ENCODE peak calls at places on chromosomes 12 and 14, in nine cellular contexts. One of them, this sample, is unnamed.

GRCh38 chr14:96762650-96763049 is 34.5 kb upstream of the VRK1 start:
- DNase-seq in aorta: no peak
- DNase-seq in ovary: no peak
- DNase-seq in upper lobe of right lung: no peak
- DNase-seq in osteoblast: peak; percentile 77
- DNase-seq in OCI-LY7: peak; percentile 81
- DNase-seq in neural progenitor cell: peak; percentile 84
- DNase-seq in mammary epithelial cell: peak; percentile 75
- DNase-seq in body of pancreas: peak; percentile 32
- DNase-seq in this sample: peak; percentile 22

GRCh38 chr12:28930704-28931103 is 218.4 kb upstream of the FAR2 start:
- DNase-seq in ovary: no peak
- DNase-seq in OCI-LY7: no peak
- DNase-seq in mammary epithelial cell: no peak
- DNase-seq in upper lobe of right lung: no peak
- DNase-seq in osteoblast: no peak
- DNase-seq in aorta: no peak
- DNase-seq in neural progenitor cell: no peak
- DNase-seq in body of pancreas: no peak
- DNase-seq in this sample: no peak

GRCh38 chr12:26471560-26471959 is 276.2 kb downstream of the SSPN start:
- DNase-seq in aorta: no peak
- DNase-seq in osteoblast: peak; percentile 1
- DNase-seq in ovary: no peak
- DNase-seq in mammary epithelial cell: peak; percentile 13
- DNase-seq in upper lobe of right lung: no peak
- DNase-seq in OCI-LY7: peak; percentile 78
- DNase-seq in neural progenitor cell: no peak
- DNase-seq in body of pancreas: peak; percentile 34
- DNase-seq in this sample: no peak

GRCh38 chr14:63991833-63992232 is 139.0 kb downstream of the SYNE2 start:
- DNase-seq in OCI-LY7: no peak
- DNase-seq in osteoblast: no peak
- DNase-seq in neural progenitor cell: no peak
- DNase-seq in body of pancreas: no peak
- DNase-seq in mammary epithelial cell: no peak
- DNase-seq in aorta: no peak
- DNase-seq in ovary: no peak
- DNase-seq in upper lobe of right lung: no peak
- DNase-seq in this sample: no peak

GRCh38 chr14:68928770-68929550 is 50.1 kb downstream of the ACTN1 start:
- DNase-seq in osteoblast: no peak
- DNase-seq in OCI-LY7: no peak
- DNase-seq in upper lobe of right lung: no peak
- DNase-seq in body of pancreas: no peak
- DNase-seq in aorta: no peak
- DNase-seq in ovary: no peak
- DNase-seq in neural progenitor cell: no peak
- DNase-seq in mammary epithelial cell: no peak
- DNase-seq in this sample: no peak

GRCh38 chr12:113469893-113470743 is 1.6 kb downstream of the LHX5 start:
- DNase-seq in OCI-LY7: no peak
- DNase-seq in aorta: no peak
- DNase-seq in body of pancreas: no peak
- DNase-seq in mammary epithelial cell: no peak
- DNase-seq in upper lobe of right lung: no peak
- DNase-seq in ovary: no peak
- DNase-seq in neural progenitor cell: peak; percentile 73
- DNase-seq in osteoblast: peak; percentile 62
- DNase-seq in this sample: no peak

GRCh38 chr14:100816950-100817901 is 8.7 kb upstream of the MEG3 start:
- DNase-seq in body of pancreas: no peak
- DNase-seq in OCI-LY7: no peak
- DNase-seq in upper lobe of right lung: no peak
- DNase-seq in ovary: no peak
- DNase-seq in aorta: peak; percentile 34
- DNase-seq in neural progenitor cell: no peak
- DNase-seq in mammary epithelial cell: no peak
- DNase-seq in osteoblast: peak; percentile 55
- DNase-seq in this sample: no peak

GRCh38 chr14:81211844-81212243 is 8.9 kb downstream of the GTF2A1 start:
- DNase-seq in mammary epithelial cell: no peak
- DNase-seq in aorta: no peak
- DNase-seq in body of pancreas: peak; percentile 45
- DNase-seq in ovary: no peak
- DNase-seq in upper lobe of right lung: no peak
- DNase-seq in OCI-LY7: peak; percentile 37
- DNase-seq in osteoblast: no peak
- DNase-seq in neural progenitor cell: peak; percentile 30
- DNase-seq in this sample: no peak

GRCh38 chr12:27331299-27331926 is 1.2 kb upstream of the BMAL2 start:
- DNase-seq in ovary: no peak
- DNase-seq in upper lobe of right lung: no peak
- DNase-seq in aorta: no peak
- DNase-seq in mammary epithelial cell: peak; percentile 99
- DNase-seq in osteoblast: peak; percentile 97
- DNase-seq in neural progenitor cell: no peak
- DNase-seq in body of pancreas: peak; percentile 18
- DNase-seq in OCI-LY7: no peak
- DNase-seq in this sample: no peak

GRCh38 chr12:88309546-88309945 is 167.4 kb downstream of the TMTC3 start:
- DNase-seq in ovary: no peak
- DNase-seq in osteoblast: no peak
- DNase-seq in neural progenitor cell: no peak
- DNase-seq in OCI-LY7: no peak
- DNase-seq in upper lobe of right lung: no peak
- DNase-seq in body of pancreas: no peak
- DNase-seq in aorta: no peak
- DNase-seq in mammary epithelial cell: peak; percentile 40
- DNase-seq in this sample: no peak

GRCh38 chr12:130053641-130054040 is 108.6 kb upstream of the FZD10 start:
- DNase-seq in mammary epithelial cell: no peak
- DNase-seq in upper lobe of right lung: peak; percentile 46
- DNase-seq in ovary: no peak
- DNase-seq in OCI-LY7: no peak
- DNase-seq in body of pancreas: no peak
- DNase-seq in aorta: no peak
- DNase-seq in neural progenitor cell: peak; percentile 70
- DNase-seq in osteoblast: no peak
- DNase-seq in this sample: no peak

DNA sequence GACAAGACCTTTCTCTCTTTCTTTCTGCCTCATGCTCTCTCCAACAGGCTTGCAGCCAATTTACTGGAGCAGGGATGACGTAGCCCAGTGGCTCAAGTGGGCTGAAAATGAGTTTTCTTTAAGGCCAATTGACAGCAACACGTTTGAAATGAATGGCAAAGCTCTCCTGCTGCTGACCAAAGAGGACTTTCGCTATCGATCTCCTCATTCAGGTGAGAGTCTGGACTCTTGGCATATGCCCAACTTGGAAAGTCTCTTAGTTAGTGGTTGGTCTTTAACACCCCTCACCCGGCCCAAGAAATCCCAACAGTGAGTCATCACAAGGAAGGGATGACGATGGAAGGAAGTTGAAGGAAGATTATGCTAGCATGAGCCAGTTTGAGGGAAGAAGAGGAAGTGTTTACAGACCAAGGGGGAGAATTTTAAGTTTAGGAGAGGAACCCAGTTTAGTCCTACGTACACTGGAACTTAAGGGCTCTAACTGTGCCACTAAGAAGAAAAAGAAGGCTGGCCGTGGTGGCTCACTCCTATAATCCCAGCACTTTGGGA is 189.7 kb downstream of the ETV6 start:
- DNase-seq in body of pancreas: peak; percentile 62
- DNase-seq in aorta: peak; percentile 73
- DNase-seq in osteoblast: peak; percentile 87
- DNase-seq in ovary: no peak
- DNase-seq in OCI-LY7: no peak
- DNase-seq in mammary epithelial cell: no peak
- DNase-seq in neural progenitor cell: no peak
- DNase-seq in upper lobe of right lung: no peak
- DNase-seq in this sample: peak; percentile 75
- H3K4me1 ChIP-seq in body of pancreas: peaks cover 47% of the 10 kb centered on the region
- H3K4me1 ChIP-seq in aorta: peaks cover 3% of the 10 kb centered on the region
- H3K4me1 ChIP-seq in osteoblast: peaks cover 24% of the 10 kb centered on the region
- H3K4me1 ChIP-seq in ovary: peaks cover 13% of the 10 kb centered on the region
- H3K4me1 ChIP-seq in OCI-LY7: peaks cover 60% of the 10 kb centered on the region
- H3K4me1 ChIP-seq in mammary epithelial cell: peaks cover 10% of the 10 kb centered on the region
- H3K4me1 ChIP-seq in neural progenitor cell: no peaks in the 10 kb centered on the region
- H3K4me1 ChIP-seq in upper lobe of right lung: peaks cover 59% of the 10 kb centered on the region
- H3K4me1 ChIP-seq in this sample: peaks cover 23% of the 10 kb centered on the region

DNA sequence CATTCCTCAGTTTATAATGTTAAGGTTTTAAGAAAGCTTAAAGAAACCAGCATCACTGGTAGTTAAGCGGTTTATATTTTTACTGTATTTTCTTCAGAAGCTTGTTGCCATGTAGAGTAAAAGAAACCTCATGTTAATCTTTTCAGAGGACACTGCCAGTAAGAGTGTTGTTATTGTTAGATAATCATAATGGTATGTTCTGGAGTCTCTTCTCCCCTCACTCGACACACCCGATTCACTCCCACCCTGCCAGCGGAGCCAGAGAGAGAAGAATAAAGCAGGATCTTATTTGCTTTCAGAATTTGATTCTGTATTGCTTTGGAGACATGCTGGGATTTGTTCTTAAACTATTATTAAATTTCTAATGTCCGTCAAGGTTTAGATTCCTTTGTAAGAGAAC is 113.7 kb downstream of the SAMD4A start:
- DNase-seq in ovary: no peak
- DNase-seq in OCI-LY7: no peak
- DNase-seq in mammary epithelial cell: no peak
- DNase-seq in aorta: no peak
- DNase-seq in upper lobe of right lung: no peak
- DNase-seq in neural progenitor cell: no peak
- DNase-seq in osteoblast: no peak
- DNase-seq in body of pancreas: no peak
- DNase-seq in this sample: no peak
- H3K4me1 ChIP-seq in ovary: peaks cover 10% of the 10 kb centered on the region
- H3K4me1 ChIP-seq in OCI-LY7: no peaks in the 10 kb centered on the region
- H3K4me1 ChIP-seq in mammary epithelial cell: peaks cover 68% of the 10 kb centered on the region
- H3K4me1 ChIP-seq in aorta: peaks cover 4% of the 10 kb centered on the region
- H3K4me1 ChIP-seq in upper lobe of right lung: peaks cover 18% of the 10 kb centered on the region
- H3K4me1 ChIP-seq in neural progenitor cell: peaks cover 38% of the 10 kb centered on the region
- H3K4me1 ChIP-seq in osteoblast: peaks cover 60% of the 10 kb centered on the region
- H3K4me1 ChIP-seq in body of pancreas: no peaks in the 10 kb centered on the region
- H3K4me1 ChIP-seq in this sample: peaks cover 3% of the 10 kb centered on the region

GRCh38 chr12:49671051-49671765 is 36.0 kb downstream of the FMNL3 start:
- DNase-seq in neural progenitor cell: no peak
- DNase-seq in OCI-LY7: peak; percentile 60
- DNase-seq in upper lobe of right lung: no peak
- DNase-seq in mammary epithelial cell: no peak
- DNase-seq in body of pancreas: peak; percentile 40
- DNase-seq in osteoblast: no peak
- DNase-seq in aorta: no peak
- DNase-seq in ovary: peak; percentile 35
- DNase-seq in this sample: no peak
- H3K4me1 ChIP-seq in neural progenitor cell: peaks cover 26% of the 10 kb centered on the region
- H3K4me1 ChIP-seq in OCI-LY7: peaks cover 72% of the 10 kb centered on the region
- H3K4me1 ChIP-seq in upper lobe of right lung: peaks cover 60% of the 10 kb centered on the region
- H3K4me1 ChIP-seq in mammary epithelial cell: peaks cover 21% of the 10 kb centered on the region
- H3K4me1 ChIP-seq in body of pancreas: peaks cover 32% of the 10 kb centered on the region
- H3K4me1 ChIP-seq in osteoblast: peaks cover 52% of the 10 kb centered on the region
- H3K4me1 ChIP-seq in aorta: peaks cover 4% of the 10 kb centered on the region
- H3K4me1 ChIP-seq in ovary: peaks cover 50% of the 10 kb centered on the region
- H3K4me1 ChIP-seq in this sample: peaks cover 23% of the 10 kb centered on the region

GRCh38 chr14:48113713-48114112 is 438.3 kb upstream of the MDGA2 start:
- DNase-seq in body of pancreas: no peak
- DNase-seq in neural progenitor cell: no peak
- DNase-seq in upper lobe of right lung: no peak
- DNase-seq in mammary epithelial cell: no peak
- DNase-seq in ovary: no peak
- DNase-seq in OCI-LY7: no peak
- DNase-seq in aorta: no peak
- DNase-seq in osteoblast: no peak
- DNase-seq in this sample: no peak
- H3K4me1 ChIP-seq in body of pancreas: no peaks in the 10 kb centered on the region
- H3K4me1 ChIP-seq in neural progenitor cell: no peaks in the 10 kb centered on the region
- H3K4me1 ChIP-seq in upper lobe of right lung: no peaks in the 10 kb centered on the region
- H3K4me1 ChIP-seq in mammary epithelial cell: no peaks in the 10 kb centered on the region
- H3K4me1 ChIP-seq in ovary: no peaks in the 10 kb centered on the region
- H3K4me1 ChIP-seq in OCI-LY7: no peaks in the 10 kb centered on the region
- H3K4me1 ChIP-seq in aorta: no peaks in the 10 kb centered on the region
- H3K4me1 ChIP-seq in osteoblast: no peaks in the 10 kb centered on the region
- H3K4me1 ChIP-seq in this sample: no peaks in the 10 kb centered on the region

DNA sequence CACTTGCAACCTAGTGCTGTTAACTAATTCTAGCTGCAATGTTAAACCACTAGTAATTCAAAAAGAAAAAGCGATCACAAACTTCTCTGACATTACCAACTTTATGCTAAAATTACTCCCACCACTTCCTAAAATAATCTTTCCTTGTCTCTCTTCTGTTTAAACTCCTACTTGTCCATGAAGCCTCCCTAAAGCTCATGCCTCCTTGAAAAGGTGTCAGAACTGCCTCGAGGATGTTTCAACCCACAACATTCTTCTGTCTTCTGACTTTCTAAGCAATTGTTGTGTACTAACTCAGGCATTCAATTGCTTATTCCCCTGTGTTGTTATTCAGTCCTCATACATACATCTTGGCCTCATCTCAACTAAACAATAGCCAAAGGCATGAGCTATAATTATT is 5.9 kb downstream of the GNPTAB start:
- DNase-seq in body of pancreas: no peak
- DNase-seq in OCI-LY7: no peak
- DNase-seq in aorta: no peak
- DNase-seq in ovary: no peak
- DNase-seq in neural progenitor cell: no peak
- DNase-seq in osteoblast: no peak
- DNase-seq in mammary epithelial cell: no peak
- DNase-seq in upper lobe of right lung: no peak
- DNase-seq in this sample: no peak
- H3K4me1 ChIP-seq in body of pancreas: peaks cover 14% of the 10 kb centered on the region
- H3K4me1 ChIP-seq in OCI-LY7: peaks cover 72% of the 10 kb centered on the region
- H3K4me1 ChIP-seq in aorta: no peaks in the 10 kb centered on the region
- H3K4me1 ChIP-seq in ovary: peaks cover 2% of the 10 kb centered on the region
- H3K4me1 ChIP-seq in neural progenitor cell: no peaks in the 10 kb centered on the region
- H3K4me1 ChIP-seq in osteoblast: peaks cover 12% of the 10 kb centered on the region
- H3K4me1 ChIP-seq in mammary epithelial cell: peaks cover 4% of the 10 kb centered on the region
- H3K4me1 ChIP-seq in upper lobe of right lung: peaks cover 62% of the 10 kb centered on the region
- H3K4me1 ChIP-seq in this sample: no peaks in the 10 kb centered on the region

DNA sequence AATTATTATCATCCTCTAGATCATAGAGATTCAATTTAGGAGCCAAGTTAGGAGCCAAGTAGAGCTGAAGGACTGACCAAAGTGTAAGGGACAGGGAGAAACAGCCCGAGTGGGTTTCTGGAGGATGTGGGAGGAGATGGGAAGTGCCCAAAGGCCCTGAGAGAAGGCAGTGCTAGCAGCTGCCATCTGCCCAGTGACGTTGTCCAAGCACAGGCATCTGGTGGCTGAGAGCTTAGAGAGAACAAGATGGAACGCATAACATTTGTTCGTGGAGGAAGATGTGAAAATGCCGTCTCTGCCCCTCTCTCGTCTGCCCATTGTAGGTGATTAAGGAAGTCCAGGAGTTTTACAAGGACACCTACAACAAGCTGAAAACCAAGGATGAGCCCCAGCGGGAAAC is 34.7 kb downstream of the CD9 start:
- DNase-seq in ovary: no peak
- DNase-seq in upper lobe of right lung: no peak
- DNase-seq in OCI-LY7: no peak
- DNase-seq in neural progenitor cell: no peak
- DNase-seq in body of pancreas: no peak
- DNase-seq in mammary epithelial cell: no peak
- DNase-seq in osteoblast: no peak
- DNase-seq in aorta: peak; percentile 9
- DNase-seq in this sample: peak; percentile 49
- H3K4me1 ChIP-seq in ovary: no peaks in the 10 kb centered on the region
- H3K4me1 ChIP-seq in upper lobe of right lung: peaks cover 30% of the 10 kb centered on the region
- H3K4me1 ChIP-seq in OCI-LY7: peaks cover 16% of the 10 kb centered on the region
- H3K4me1 ChIP-seq in neural progenitor cell: peaks cover 32% of the 10 kb centered on the region
- H3K4me1 ChIP-seq in body of pancreas: peaks cover 57% of the 10 kb centered on the region
- H3K4me1 ChIP-seq in mammary epithelial cell: peaks cover 24% of the 10 kb centered on the region
- H3K4me1 ChIP-seq in osteoblast: peaks cover 19% of the 10 kb centered on the region
- H3K4me1 ChIP-seq in aorta: peaks cover 3% of the 10 kb centered on the region
- H3K4me1 ChIP-seq in this sample: peaks cover 50% of the 10 kb centered on the region

GRCh38 chr14:104115691-104116543 is 22.5 kb upstream of the KIF26A start:
- DNase-seq in aorta: peak; percentile 38
- DNase-seq in upper lobe of right lung: peak; percentile 79
- DNase-seq in neural progenitor cell: no peak
- DNase-seq in osteoblast: peak; percentile 74
- DNase-seq in mammary epithelial cell: no peak
- DNase-seq in body of pancreas: peak; percentile 38
- DNase-seq in OCI-LY7: no peak
- DNase-seq in ovary: peak; percentile 41
- DNase-seq in this sample: peak; percentile 31
- H3K4me1 ChIP-seq in aorta: no peaks in the 10 kb centered on the region
- H3K4me1 ChIP-seq in upper lobe of right lung: no peaks in the 10 kb centered on the region
- H3K4me1 ChIP-seq in neural progenitor cell: no peaks in the 10 kb centered on the region
- H3K4me1 ChIP-seq in osteoblast: no peaks in the 10 kb centered on the region
- H3K4me1 ChIP-seq in mammary epithelial cell: peaks cover 19% of the 10 kb centered on the region
- H3K4me1 ChIP-seq in body of pancreas: peaks cover 23% of the 10 kb centered on the region
- H3K4me1 ChIP-seq in OCI-LY7: no peaks in the 10 kb centered on the region
- H3K4me1 ChIP-seq in ovary: peaks cover 2% of the 10 kb centered on the region
- H3K4me1 ChIP-seq in this sample: no peaks in the 10 kb centered on the region

This sample was measured in colonic mucosa.